ENCODE peak calls at places on chromosome 1, in nine cellular contexts. F is PC-9; P is H7; G is CD4-positive, alpha-beta memory T cell; S is CD8-positive, alpha-beta memory T cell; D is transverse colon; K is NT2/D1; J is GM23248; Y is tibial artery. M is an unnamed sample.

GRCh38 chr1:56081151-56081550 is 498.2 kb downstream of the PLPP3 start:
- DNase-seq in G (no peak), Y (no peak), J (peak; percentile 92), P (no peak), K (no peak), D (peak; percentile 13), S (no peak), F (no peak), M (no peak)

GRCh38 chr1:25685938-25686665 is 69.5 kb downstream of the MAN1C1 start:
- DNase-seq in P (no peak), D (no peak), F (no peak), G (no peak), K (no peak), J (peak; percentile 55), S (no peak), Y (peak; percentile 78), M (no peak)

GRCh38 chr1:178649582-178650350 is 75.3 kb upstream of the RALGPS2 start:
- DNase-seq in S (no peak), P (no peak), D (no peak), F (no peak), G (no peak), J (no peak), K (no peak), Y (no peak), M (no peak)

GRCh38 chr1:222339371-222339947 is 208.4 kb downstream of the HHIPL2 start:
- DNase-seq in Y (no peak), G (no peak), F (no peak), K (no peak), J (peak; percentile 43), S (no peak), D (no peak), P (no peak), M (no peak)

GRCh38 chr1:162145280-162145965 is 75.9 kb downstream of the NOS1AP start:
- DNase-seq in J (no peak), Y (no peak), G (no peak), F (peak; percentile 80), S (no peak), D (no peak), K (peak; percentile 49), P (peak; percentile 17), M (no peak)

GRCh38 chr1:10936998-10937901 is 75.2 kb upstream of the TARDBP start:
- DNase-seq in F (no peak), P (peak; percentile 80), K (no peak), Y (no peak), J (no peak), S (no peak), G (no peak), D (no peak), M (no peak)

GRCh38 chr1:42240964-42241755 is 76.6 kb upstream of the GUCA2A start:
- DNase-seq in K (no peak), D (no peak), G (no peak), S (no peak), J (peak; percentile 17), Y (no peak), P (no peak), F (no peak), M (no peak)

GRCh38 chr1:24639881-24640280 is 3.2 kb upstream of the SRRM1 start:
- DNase-seq in G (no peak), Y (no peak), K (no peak), S (no peak), J (no peak), P (no peak), D (no peak), F (no peak), M (peak; percentile 12)

GRCh38 chr1:232594768-232595698 is 34.9 kb downstream of the SIPA1L2 start:
- DNase-seq in Y (no peak), J (no peak), S (no peak), F (no peak), G (no peak), K (no peak), P (no peak), D (no peak), M (no peak)

GRCh38 chr1:161676441-161676840 is 13.5 kb downstream of the FCGR2B start:
- DNase-seq in D (no peak), K (no peak), S (no peak), J (no peak), P (no peak), F (no peak), Y (no peak), G (no peak), M (no peak)

GRCh38 chr1:37038079-37038702 is 3.9 kb upstream of the GRIK3 start:
- DNase-seq in G (no peak), D (no peak), S (no peak), Y (no peak), J (peak; percentile 18), K (no peak), P (peak; percentile 67), F (peak; percentile 57), M (no peak)

GRCh38 chr1:37036667-37037053 is 2.3 kb upstream of the GRIK3 start:
- DNase-seq in P (peak; percentile 63), Y (no peak), J (peak; percentile 20), F (no peak), G (no peak), D (no peak), S (no peak), K (no peak), M (no peak)

GRCh38 chr1:37040773-37041172 is 6.5 kb upstream of the GRIK3 start:
- DNase-seq in K (no peak), P (no peak), J (no peak), S (no peak), Y (no peak), F (no peak), D (no peak), G (no peak), M (no peak)

GRCh38 chr1:37037675-37038074 is 3.4 kb upstream of the GRIK3 start:
- DNase-seq in F (no peak), S (no peak), P (no peak), D (no peak), Y (no peak), K (no peak), J (no peak), G (no peak), M (no peak)

GRCh38 chr1:37038703-37039093 is 4.4 kb upstream of the GRIK3 start:
- DNase-seq in D (no peak), Y (no peak), J (no peak), S (no peak), G (no peak), F (no peak), K (no peak), P (no peak), M (no peak)
- H3K27me3 ChIP-seq in D (peaks cover 85% of the 10 kb centered on the region), Y (no peaks in the 10 kb centered on the region), J (peaks cover 20% of the 10 kb centered on the region), S (no peaks in the 10 kb centered on the region), G (no peaks in the 10 kb centered on the region), F (peaks cover 31% of the 10 kb centered on the region), K (peaks cover 25% of the 10 kb centered on the region), P (peaks cover 36% of the 10 kb centered on the region), M (peaks cover 40% of the 10 kb centered on the region)

DNA sequence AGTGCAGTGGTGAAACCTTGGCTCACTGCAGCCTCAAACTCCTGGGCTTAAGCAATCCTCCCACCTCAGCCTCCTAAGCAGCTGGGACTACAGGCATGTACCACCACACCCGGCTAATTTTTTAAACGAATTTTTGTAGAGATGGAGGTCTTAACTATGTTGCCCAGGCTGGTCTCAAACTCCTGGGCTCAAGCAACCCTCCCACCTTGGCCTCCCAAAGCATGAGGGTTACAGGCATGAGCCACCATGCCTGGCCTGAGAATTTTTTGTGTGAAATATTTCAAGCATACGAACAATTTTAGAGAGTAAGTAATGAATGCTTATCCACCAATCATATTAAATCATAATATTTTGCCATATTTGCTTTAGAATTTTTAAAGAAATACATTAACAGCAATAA is 51.6 kb downstream of the MROH9 start:
- DNase-seq in F (no peak), J (no peak), Y (no peak), S (no peak), P (no peak), G (no peak), D (no peak), K (no peak), M (no peak)
- H3K27me3 ChIP-seq in F (no peaks in the 10 kb centered on the region), J (peaks cover 12% of the 10 kb centered on the region), Y (no peaks in the 10 kb centered on the region), S (no peaks in the 10 kb centered on the region), P (no peaks in the 10 kb centered on the region), G (no peaks in the 10 kb centered on the region), D (no peaks in the 10 kb centered on the region), K (no peaks in the 10 kb centered on the region), M (no peaks in the 10 kb centered on the region)

DNA sequence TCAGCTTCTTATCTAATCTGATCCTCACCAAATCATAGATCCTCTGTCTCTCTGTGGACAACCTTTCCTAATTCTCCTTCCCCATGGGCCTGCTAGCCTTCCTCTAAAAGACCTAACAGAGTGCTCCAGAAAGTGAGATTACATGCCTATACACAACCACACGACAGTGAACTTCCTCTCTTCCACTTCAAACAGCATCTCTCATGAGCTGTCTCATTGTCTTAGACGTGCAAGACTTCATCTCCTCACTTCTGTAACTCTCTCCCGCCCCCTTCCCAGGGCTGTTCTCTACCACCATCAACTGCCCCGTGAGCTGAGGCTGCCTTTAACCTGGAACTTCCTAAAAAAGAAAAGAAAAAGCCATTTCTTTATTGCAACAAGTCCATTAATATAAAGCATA is 14.1 kb upstream of the A3GALT2 start:
- DNase-seq in J (peak; percentile 26), Y (no peak), K (no peak), G (no peak), F (no peak), D (no peak), S (no peak), P (no peak), M (no peak)
- H3K27me3 ChIP-seq in J (no peaks in the 10 kb centered on the region), Y (no peaks in the 10 kb centered on the region), K (no peaks in the 10 kb centered on the region), G (no peaks in the 10 kb centered on the region), F (no peaks in the 10 kb centered on the region), D (no peaks in the 10 kb centered on the region), S (no peaks in the 10 kb centered on the region), P (no peaks in the 10 kb centered on the region), M (no peaks in the 10 kb centered on the region)

GRCh38 chr1:890661-891060 is 33.1 kb upstream of the SAMD11 start:
- DNase-seq in G (no peak), S (no peak), F (no peak), P (no peak), K (no peak), Y (no peak), D (no peak), J (no peak), M (no peak)
- H3K27me3 ChIP-seq in G (peaks cover 3% of the 10 kb centered on the region), S (peaks cover 10% of the 10 kb centered on the region), F (peaks cover 31% of the 10 kb centered on the region), P (peaks cover 9% of the 10 kb centered on the region), K (peaks cover 24% of the 10 kb centered on the region), Y (no peaks in the 10 kb centered on the region), D (peaks cover 54% of the 10 kb centered on the region), J (peaks cover 21% of the 10 kb centered on the region), M (no peaks in the 10 kb centered on the region)